ENCODE peak calls at places on chromosomes 3 and 15, in six cellular contexts. Q, O, A, T, R and M are unnamed samples.

GRCh38 chr3:171606151-171606751 is 146.0 kb upstream of the TNIK start:
- DNase-seq in A (no peak), R (peak; percentile 33), O (no peak), Q (peak; percentile 8), T (no peak), M (no peak)

GRCh38 chr3:196082471-196082971 is 631 bp upstream of the TFRC start:
- DNase-seq in T (no peak), R (peak; percentile 7), A (peak; percentile 35), O (no peak), Q (no peak), M (peak; percentile 64)

GRCh38 chr3:154135511-154136173 is 14.5 kb downstream of the ARHGEF26 start:
- DNase-seq in T (no peak), R (no peak), A (no peak), Q (no peak), O (no peak), M (no peak)

GRCh38 chr3:5006755-5007202 is 27.5 kb downstream of the BHLHE40 start:
- DNase-seq in T (no peak), A (no peak), R (no peak), O (no peak), Q (no peak), M (no peak)

GRCh38 chr3:38267689-38268477 is 2.3 kb downstream of the SLC22A13 start:
- DNase-seq in A (no peak), T (no peak), R (no peak), O (no peak), Q (no peak), M (no peak)

GRCh38 chr3:127670229-127670559 is 2.6 kb upstream of the ABTB1 start:
- DNase-seq in Q (no peak), O (no peak), T (no peak), R (no peak), A (no peak), M (peak; percentile 85)

GRCh38 chr3:170560717-170561382 is 25.0 kb downstream of the SLC7A14 start:
- DNase-seq in Q (no peak), T (no peak), R (no peak), O (no peak), A (no peak), M (no peak)

GRCh38 chr15:39622660-39623549 is 42.0 kb downstream of the THBS1 start:
- DNase-seq in A (no peak), Q (no peak), O (no peak), T (no peak), R (no peak), M (no peak)

GRCh38 chr15:25236861-25237155 is 202.0 kb downstream of the UBE3A start:
- DNase-seq in R (no peak), A (no peak), Q (no peak), T (no peak), O (no peak), M (no peak)

GRCh38 chr3:63753567-63753966 is 65.5 kb upstream of the C3orf49 start:
- DNase-seq in R (peak; percentile 31), T (peak; percentile 28), A (no peak), Q (peak; percentile 32), O (peak; percentile 2), M (no peak)

GRCh38 chr3:101954946-101955345 is 105.6 kb downstream of the NFKBIZ start:
- DNase-seq in T (no peak), O (peak; percentile 71), R (no peak), Q (peak; percentile 27), A (no peak), M (no peak)

GRCh38 chr3:136949708-136950107 is 8.1 kb upstream of the IL20RB start:
- DNase-seq in R (no peak), A (no peak), O (peak; percentile 44), Q (peak; percentile 57), T (no peak), M (no peak)

GRCh38 chr15:66802087-66803001 is 100.3 kb downstream of the SMAD6 start:
- DNase-seq in T (no peak), O (peak; percentile 46), A (no peak), Q (peak; percentile 68), R (peak; percentile 62), M (peak; percentile 88)

DNA sequence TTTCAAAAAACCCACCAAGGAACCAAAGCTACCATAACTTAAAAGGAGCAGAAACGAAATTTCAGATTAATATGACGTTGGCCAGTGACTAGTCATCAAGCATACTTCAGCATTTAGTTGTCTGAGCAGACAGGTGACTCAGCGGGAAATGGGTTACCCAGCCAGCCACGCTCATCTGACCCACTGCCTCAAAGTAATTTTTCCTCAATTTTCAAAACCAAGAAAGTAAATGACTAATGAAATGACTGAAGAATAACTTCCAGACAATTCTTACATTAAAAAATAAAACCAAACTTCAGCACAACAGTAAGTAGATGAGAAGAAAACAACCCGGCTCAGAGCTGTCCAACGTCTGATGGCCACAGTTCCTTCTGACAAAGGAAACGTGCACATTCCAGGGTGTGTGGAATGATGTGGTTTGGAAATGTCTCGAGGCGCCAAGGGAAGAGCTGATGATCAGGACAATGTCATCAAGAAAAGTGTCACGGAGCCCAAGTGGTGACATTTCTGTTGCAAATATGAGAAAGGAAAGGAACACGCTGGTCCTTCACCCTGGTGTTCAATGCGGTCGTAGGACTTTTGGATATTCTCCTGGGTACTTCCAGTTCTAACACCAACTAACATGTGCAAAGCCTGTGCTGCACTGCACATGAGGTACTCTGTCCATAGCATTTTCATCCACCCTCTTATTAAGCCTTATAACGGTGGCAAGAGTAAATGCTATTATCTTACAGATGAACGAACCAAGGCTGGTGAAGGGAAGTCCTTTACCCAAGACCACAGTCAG is 79.1 kb downstream of the FOXP1 start:
- DNase-seq in Q (peak; percentile 72), R (peak; percentile 96), O (peak; percentile 65), A (no peak), T (no peak), M (peak; percentile 86)
- H3K4me1 ChIP-seq in Q (peaks cover 9% of the 10 kb centered on the region), R (peaks cover 11% of the 10 kb centered on the region), O (peaks cover 15% of the 10 kb centered on the region), A (no peaks in the 10 kb centered on the region), T (no peaks in the 10 kb centered on the region), M (peaks cover 32% of the 10 kb centered on the region)

DNA sequence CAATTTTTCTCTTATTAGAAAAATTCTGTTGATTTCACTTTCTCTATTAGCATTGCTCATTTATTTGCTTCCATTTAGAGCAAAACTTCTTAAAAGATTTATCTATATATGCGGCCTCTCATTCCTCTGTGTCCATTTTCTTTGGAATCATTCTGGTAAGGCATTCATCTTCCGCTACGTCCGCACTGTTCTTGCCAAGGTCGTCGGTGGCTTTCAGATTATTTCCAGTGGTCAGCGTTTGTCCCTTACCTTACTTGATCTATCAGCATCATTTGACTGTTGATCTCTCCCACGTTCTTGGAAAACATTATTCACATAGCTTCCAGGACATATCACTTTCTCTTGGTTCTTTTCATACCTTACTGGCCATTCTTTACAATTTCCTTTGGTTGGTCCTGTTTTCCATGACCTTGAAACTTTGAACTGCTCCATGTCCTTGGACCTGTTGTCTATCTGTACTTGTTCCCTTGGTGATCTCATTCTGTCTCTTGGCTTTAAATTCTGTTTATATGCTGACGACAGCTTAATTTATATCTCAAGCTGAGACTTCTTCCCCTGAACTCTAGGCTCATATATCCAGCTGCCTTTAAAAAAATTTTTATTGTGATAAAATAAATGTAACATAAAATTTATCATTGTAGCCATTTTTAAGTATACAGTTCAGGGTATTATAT is 54.5 kb downstream of the SLMAP start:
- DNase-seq in T (no peak), Q (no peak), O (no peak), R (no peak), A (no peak), M (no peak)
- H4K20me1 ChIP-seq in T (peaks cover 61% of the 10 kb centered on the region), Q (no peaks in the 10 kb centered on the region), O (no peaks in the 10 kb centered on the region), R (peaks cover 34% of the 10 kb centered on the region), A (peaks cover 40% of the 10 kb centered on the region), M (peaks cover 65% of the 10 kb centered on the region)

GRCh38 chr15:48802867-48803266 is 8.0 kb downstream of the CEP152 start:
- DNase-seq in A (no peak), T (no peak), R (peak; percentile 97), Q (peak; percentile 85), O (no peak), M (peak; percentile 84)

GRCh38 chr15:48800811-48801460 is 9.9 kb downstream of the CEP152 start:
- DNase-seq in T (no peak), Q (peak; percentile 73), O (peak; percentile 72), A (peak; percentile 20), R (peak; percentile 43), M (peak; percentile 76)

GRCh38 chr15:48800245-48800644 is 10.6 kb downstream of the CEP152 start:
- DNase-seq in A (no peak), O (no peak), T (no peak), Q (no peak), R (no peak), M (no peak)

GRCh38 chr15:48803877-48804276 is 7.0 kb downstream of the CEP152 start:
- DNase-seq in Q (no peak), T (no peak), O (no peak), R (no peak), A (no peak), M (no peak)

DNA sequence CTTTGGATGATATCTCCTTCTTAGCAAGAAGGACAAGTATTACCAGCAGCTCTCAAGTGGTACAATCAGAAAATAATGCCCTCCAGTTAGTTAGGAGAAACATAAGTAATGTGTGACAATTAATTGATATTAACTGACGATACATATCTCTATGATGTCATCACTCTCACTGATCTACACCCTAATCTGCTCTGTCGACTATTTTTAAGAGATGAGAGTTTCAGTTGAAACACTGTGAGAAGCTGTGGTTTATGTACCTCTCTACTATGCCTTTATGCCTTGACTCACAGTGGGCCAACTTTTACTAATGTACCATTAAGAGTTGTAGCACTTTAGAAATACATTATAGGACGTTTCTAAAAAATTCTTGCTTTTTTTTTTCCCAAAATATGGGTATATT is 8.6 kb downstream of the CEP152 start:
- DNase-seq in A (no peak), Q (no peak), T (no peak), R (no peak), O (no peak), M (no peak)
- H3K4me1 ChIP-seq in A (peaks cover 12% of the 10 kb centered on the region), Q (peaks cover 10% of the 10 kb centered on the region), T (peaks cover 48% of the 10 kb centered on the region), R (peaks cover under 1% of the 10 kb centered on the region), O (no peaks in the 10 kb centered on the region), M (peaks cover 34% of the 10 kb centered on the region)

GRCh38 chr15:101191242-101191641 is 60.6 kb downstream of the CHSY1 start:
- DNase-seq in R (peak; percentile 52), Q (no peak), T (no peak), A (no peak), O (no peak), M (no peak)

GRCh38 chr15:101193063-101193712 is 58.7 kb downstream of the CHSY1 start:
- DNase-seq in O (no peak), T (no peak), Q (no peak), A (no peak), R (peak; percentile 35), M (no peak)

GRCh38 chr15:101192081-101192480 is 59.8 kb downstream of the CHSY1 start:
- DNase-seq in O (no peak), A (no peak), R (no peak), Q (no peak), T (no peak), M (no peak)

GRCh38 chr15:101193781-101194180 is 58.1 kb downstream of the CHSY1 start:
- DNase-seq in Q (no peak), R (no peak), T (no peak), A (no peak), O (no peak), M (no peak)

GRCh38 chr15:101194246-101195138 is 57.4 kb downstream of the CHSY1 start:
- DNase-seq in Q (peak; percentile 55), T (no peak), A (no peak), R (no peak), O (no peak), M (no peak)
- H4K20me1 ChIP-seq in Q (no peaks in the 10 kb centered on the region), T (peaks cover 89% of the 10 kb centered on the region), A (peaks cover 89% of the 10 kb centered on the region), R (peaks cover 28% of the 10 kb centered on the region), O (peaks cover 7% of the 10 kb centered on the region), M (peaks cover 2% of the 10 kb centered on the region)